ENCODE peak calls at places on chromosomes 4 and X, in four cellular contexts. K is IMR-90, M is stomach, D is suprapubic skin. U is an unnamed sample.

GRCh38 chr4:103105558-103106356 is 6.1 kb upstream of the BDH2 start:
- DNase-seq in M (no peak), D (no peak), K (peak; percentile 66), U (no peak)

GRCh38 chr4:8858188-8858924 is 13.3 kb downstream of the HMX1 start:
- DNase-seq in K (no peak), D (no peak), M (no peak), U (no peak)

GRCh38 chr4:26912810-26913209 is 52.2 kb downstream of the STIM2 start:
- DNase-seq in K (no peak), M (no peak), D (no peak), U (no peak)

GRCh38 chrX:54711735-54712134 is 86.3 kb downstream of the ITIH6 start:
- DNase-seq in K (no peak), M (no peak), D (no peak), U (no peak)

GRCh38 chr4:181860157-181860556 is 383.0 kb upstream of the TENM3 start:
- DNase-seq in M (no peak), K (peak; percentile 42), D (no peak), U (no peak)

GRCh38 chr4:8287606-8288280 is 18.2 kb downstream of the HTRA3 start:
- DNase-seq in K (no peak), M (no peak), D (peak; percentile 48), U (no peak)

GRCh38 chrX:153517421-153517820 is at the start of gene ATP2B3:
- DNase-seq in M (no peak), K (no peak), D (no peak), U (no peak)

GRCh38 chrX:331772-332495 is 13.3 kb upstream of the GTPBP6 start:
- DNase-seq in M (no peak), D (no peak), K (no peak), U (no peak)

GRCh38 chr4:173289351-173289725 is 44.8 kb downstream of the HMGB2 start:
- DNase-seq in K (peak; percentile 16), D (no peak), M (no peak), U (no peak)

GRCh38 chr4:12409507-12410190 is 981.0 kb upstream of the HS3ST1 start:
- DNase-seq in D (no peak), K (no peak), M (no peak), U (no peak)

GRCh38 chrX:21295246-21295820 is 78.9 kb upstream of the CNKSR2 start:
- DNase-seq in K (no peak), M (no peak), D (no peak), U (no peak)

GRCh38 chrX:105460366-105460765 is 239.9 kb upstream of the TEX13A start:
- DNase-seq in M (no peak), K (no peak), D (no peak), U (no peak)

GRCh38 chrX:75781618-75782017 is 3.4 kb downstream of the MAGEE2 start:
- DNase-seq in D (no peak), M (no peak), K (no peak), U (no peak)

GRCh38 chr4:27123050-27123768 is 262.6 kb downstream of the STIM2 start:
- DNase-seq in D (no peak), M (no peak), K (no peak), U (peak; percentile 34)

GRCh38 chr4:3276961-3277360 is 15.9 kb upstream of the RGS12 start:
- DNase-seq in M (peak; percentile 25), D (no peak), K (peak; percentile 75), U (no peak)

GRCh38 chr4:64248151-64248550 is 161.1 kb downstream of the TECRL start:
- DNase-seq in K (no peak), D (no peak), M (no peak), U (no peak)

GRCh38 chrX:29903365-29903764 is 312.0 kb upstream of the MAGEB2 start:
- DNase-seq in K (peak; percentile 7), M (no peak), D (no peak), U (no peak)

GRCh38 chrX:112687189-112687691 is 7.5 kb upstream of the LHFPL1 start:
- DNase-seq in K (peak; percentile 58), M (no peak), D (no peak), U (no peak)

GRCh38 chrX:123422875-123423274 is 238.8 kb downstream of the GRIA3 start:
- DNase-seq in K (peak; percentile 13), D (no peak), M (no peak), U (peak; percentile 12)

GRCh38 chr4:153643406-153644016 is 40.6 kb upstream of the TLR2 start:
- DNase-seq in K (peak; percentile 59), M (no peak), D (no peak), U (no peak)

GRCh38 chr4:78057135-78057599 is at the start of gene FRAS1:
- DNase-seq in D (peak; percentile 63), K (no peak), M (no peak), U (peak; percentile 41)

GRCh38 chr4:176545886-176546285 is 226.1 kb downstream of the SPCS3 start:
- DNase-seq in K (peak; percentile 59), D (no peak), M (no peak), U (no peak)

GRCh38 chr4:118981171-118981838 is 92.7 kb downstream of the SYNPO2 start:
- DNase-seq in D (no peak), K (peak; percentile 81), M (no peak), U (no peak)

GRCh38 chr4:149823770-149824221 is 8.2 kb upstream of the IQCM start:
- DNase-seq in M (no peak), D (no peak), K (peak; percentile 74), U (no peak)

GRCh38 chrX:793216-793770 is 162.7 kb downstream of the SHOX start:
- DNase-seq in D (no peak), K (no peak), M (no peak), U (no peak)

GRCh38 chrX:1239681-1240142 is 27.3 kb upstream of the CRLF2 start:
- DNase-seq in D (peak; percentile 85), K (no peak), M (peak; percentile 55), U (no peak)

GRCh38 chr4:141563721-141564120 is 72.7 kb upstream of the IL15 start:
- DNase-seq in M (no peak), D (no peak), K (no peak), U (no peak)

DNA sequence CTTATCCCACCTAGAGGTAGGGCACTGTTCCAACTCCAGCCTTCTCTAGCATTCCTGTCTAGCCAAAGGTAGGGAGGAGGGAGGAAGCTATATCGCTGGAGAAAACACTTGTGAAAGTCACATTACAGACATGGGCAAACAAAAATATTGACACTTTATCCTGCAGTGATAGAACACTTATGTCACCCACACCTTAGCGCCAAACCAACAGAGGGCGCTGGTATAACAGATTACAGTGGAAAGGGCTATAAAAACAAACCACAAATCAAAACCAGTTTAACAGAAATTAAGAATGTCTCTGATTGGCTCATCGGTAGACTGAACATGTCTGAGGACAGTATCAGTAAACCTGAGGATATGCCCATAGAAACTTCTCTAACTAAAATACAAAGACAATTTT is 451.3 kb downstream of the TLL1 start:
- DNase-seq in K (no peak), M (no peak), D (no peak), U (peak; percentile 50)
- TF ChIP-seq CTCF in K (no peak), M (no peak), D (no peak), U (peak; percentile 13)

GRCh38 chr4:82782626-82783025 is 16.0 kb downstream of the SCD5 start:
- DNase-seq in D (no peak), K (no peak), M (no peak), U (no peak)

GRCh38 chr4:82777857-82778525 is 20.6 kb downstream of the SCD5 start:
- DNase-seq in D (no peak), M (no peak), K (no peak), U (no peak)

GRCh38 chr4:82779032-82779431 is 19.6 kb downstream of the SCD5 start:
- DNase-seq in M (no peak), D (no peak), K (no peak), U (peak; percentile 12)

GRCh38 chr4:82776925-82777542 is 21.6 kb downstream of the SCD5 start:
- DNase-seq in K (peak; percentile 89), M (no peak), D (no peak), U (no peak)

DNA sequence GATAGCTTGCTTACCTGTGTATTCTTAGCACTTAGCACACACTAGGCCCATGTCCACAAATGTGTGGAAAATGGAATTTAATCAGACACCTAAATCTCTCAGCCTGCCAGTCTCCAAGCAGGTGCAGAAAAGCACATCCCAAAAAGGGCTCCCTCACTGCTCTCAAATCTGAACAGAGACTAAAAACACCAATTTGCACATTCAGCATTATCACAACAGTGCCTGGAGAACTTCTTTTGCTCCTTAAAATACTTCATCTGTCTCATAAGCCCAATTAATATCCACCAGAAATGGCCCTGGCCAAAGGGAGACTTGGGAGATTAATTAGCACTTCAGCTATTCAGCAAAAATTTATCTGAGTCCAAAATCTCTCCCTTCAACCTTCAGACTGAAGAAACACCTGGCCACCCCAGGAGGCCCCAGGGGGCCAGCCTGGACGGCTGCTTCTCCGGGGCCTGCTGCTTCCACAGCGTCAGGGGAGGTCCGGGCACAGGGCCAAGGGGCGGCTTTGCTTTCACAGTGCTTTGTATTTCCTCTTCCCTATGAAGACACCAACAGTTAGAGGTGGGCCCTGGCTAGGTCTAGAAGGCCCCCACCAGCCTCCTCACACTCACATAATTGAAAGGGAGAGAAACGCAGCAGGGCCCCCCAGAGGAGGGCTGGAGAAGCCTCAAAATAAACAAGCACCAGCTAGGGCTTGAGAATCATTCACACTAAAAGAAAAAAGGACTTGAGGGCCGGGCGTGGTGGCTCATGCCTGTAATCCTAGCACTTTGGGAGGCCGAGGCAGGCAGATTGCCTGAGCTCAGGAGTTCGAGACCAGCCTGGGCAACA is 18.0 kb downstream of the SCD5 start:
- DNase-seq in D (peak; percentile 74), K (peak; percentile 59), M (peak; percentile 85), U (peak; percentile 87)
- TF ChIP-seq CTCF in D (no peak), K (no peak), M (no peak), U (no peak)

DNA sequence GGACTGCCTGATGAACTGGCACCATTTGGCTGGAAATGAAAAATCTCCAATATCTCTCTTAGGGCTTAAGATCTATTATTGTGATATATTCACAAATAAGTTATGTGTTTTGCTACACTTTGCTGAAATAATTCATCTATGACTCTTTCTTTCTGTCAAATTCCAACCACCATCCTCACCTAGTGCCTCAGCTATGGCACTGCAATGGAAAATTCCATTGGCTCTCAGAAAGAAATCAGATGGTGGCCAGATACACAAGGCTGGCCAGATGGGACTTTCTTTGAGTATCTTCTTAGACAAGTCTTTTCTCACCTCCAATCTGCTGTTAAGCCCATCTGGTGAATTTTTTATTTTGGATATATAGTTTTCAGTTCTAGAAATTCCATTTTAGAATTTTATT is 28.0 kb downstream of the NAT8L start:
- DNase-seq in D (no peak), K (no peak), M (no peak), U (no peak)
- TF ChIP-seq CTCF in D (no peak), K (peak; percentile 10), M (no peak), U (no peak)

GRCh38 chr4:123393696-123394095 is 2.9 kb upstream of the SPRY1 start:
- DNase-seq in K (no peak), D (no peak), M (no peak), U (no peak)

GRCh38 chr4:123386608-123387007 is 10.0 kb upstream of the SPRY1 start:
- DNase-seq in D (no peak), K (peak; percentile 18), M (no peak), U (no peak)

GRCh38 chr4:123396294-123397275 is at the start of gene SPRY1:
- DNase-seq in K (peak; percentile 88), M (peak; percentile 91), D (peak; percentile 94), U (peak; percentile 83)

DNA sequence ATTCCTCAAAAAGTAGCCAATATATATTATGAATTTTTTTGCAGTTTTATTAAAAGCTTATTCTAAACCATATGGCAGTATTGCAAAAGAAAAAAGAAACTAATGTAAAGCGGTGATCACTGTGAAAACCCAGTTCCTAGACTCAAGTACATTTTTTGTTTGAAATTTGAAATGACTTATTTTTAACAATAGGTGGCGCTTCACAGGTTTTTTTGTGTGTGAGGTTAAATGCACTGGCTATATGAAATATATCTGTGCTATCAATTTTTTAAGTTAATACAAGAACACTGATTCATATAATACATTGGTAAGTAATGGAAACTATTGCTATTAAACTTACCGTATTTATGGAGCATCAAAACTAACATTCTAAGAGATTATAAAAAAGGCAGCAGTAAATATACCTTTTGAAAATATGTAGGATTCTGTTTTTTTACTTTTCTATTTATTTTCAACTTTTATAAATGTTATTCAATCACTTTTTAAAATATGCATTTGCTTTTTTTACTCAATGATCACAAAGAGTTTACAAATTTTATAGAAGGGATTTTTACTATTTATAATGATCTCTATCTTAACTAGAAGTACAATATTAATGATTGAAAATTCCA is 5.6 kb upstream of the SPRY1 start:
- DNase-seq in M (no peak), K (peak; percentile 32), D (no peak), U (no peak)
- TF ChIP-seq CTCF in M (peak; percentile 35), K (peak; percentile 54), D (peak; percentile 12), U (no peak)

U was measured in Calu3.